ENCODE peak calls at places on chromosome 13, in five cellular contexts. One of them, this sample, is unnamed.

GRCh38 chr13:27242642-27243185 is 8.6 kb upstream of the RPL21 start:
- DNase-seq in mucosa of descending colon: no peak
- DNase-seq in SK-MEL-5: no peak
- DNase-seq in Calu3: no peak
- DNase-seq in HEK293T: no peak
- DNase-seq in this sample: no peak

GRCh38 chr13:78022164-78022877 is 103.7 kb upstream of the EDNRB start:
- DNase-seq in mucosa of descending colon: no peak
- DNase-seq in SK-MEL-5: no peak
- DNase-seq in Calu3: no peak
- DNase-seq in HEK293T: no peak
- DNase-seq in this sample: no peak

GRCh38 chr13:97116754-97117153 is 105.4 kb upstream of the MBNL2 start:
- DNase-seq in mucosa of descending colon: no peak
- DNase-seq in SK-MEL-5: no peak
- DNase-seq in Calu3: no peak
- DNase-seq in HEK293T: no peak
- DNase-seq in this sample: no peak

GRCh38 chr13:39581177-39581576 is 21.8 kb downstream of the LHFPL6 start:
- DNase-seq in mucosa of descending colon: no peak
- DNase-seq in SK-MEL-5: no peak
- DNase-seq in Calu3: no peak
- DNase-seq in HEK293T: no peak
- DNase-seq in this sample: no peak

GRCh38 chr13:114174529-114174941 is 4.5 kb upstream of the CFAP97D2 start:
- DNase-seq in mucosa of descending colon: no peak
- DNase-seq in SK-MEL-5: no peak
- DNase-seq in Calu3: no peak
- DNase-seq in HEK293T: no peak
- DNase-seq in this sample: no peak

GRCh38 chr13:102892504-102892903 is 46.7 kb downstream of the ERCC5 start:
- DNase-seq in mucosa of descending colon: no peak
- DNase-seq in SK-MEL-5: no peak
- DNase-seq in Calu3: no peak
- DNase-seq in HEK293T: no peak
- DNase-seq in this sample: no peak

GRCh38 chr13:110361365-110361911 is 54.4 kb downstream of the COL4A2 start:
- DNase-seq in mucosa of descending colon: peak
- DNase-seq in SK-MEL-5: no peak
- DNase-seq in Calu3: no peak
- DNase-seq in HEK293T: no peak
- DNase-seq in this sample: no peak

GRCh38 chr13:18971576-18972219 is 209.9 kb downstream of the TUBA3C start:
- DNase-seq in mucosa of descending colon: no peak
- DNase-seq in SK-MEL-5: no peak
- DNase-seq in Calu3: no peak
- DNase-seq in HEK293T: no peak
- DNase-seq in this sample: no peak

GRCh38 chr13:70080030-70080429 is 27.6 kb upstream of the ATXN8OS start:
- DNase-seq in mucosa of descending colon: no peak
- DNase-seq in SK-MEL-5: no peak
- DNase-seq in Calu3: no peak
- DNase-seq in HEK293T: no peak
- DNase-seq in this sample: no peak

GRCh38 chr13:110329258-110329657 is 22.2 kb downstream of the COL4A2 start:
- DNase-seq in mucosa of descending colon: no peak
- DNase-seq in SK-MEL-5: no peak
- DNase-seq in Calu3: no peak
- DNase-seq in HEK293T: no peak
- DNase-seq in this sample: no peak

GRCh38 chr13:48993150-48993549 is 17.4 kb downstream of the FNDC3A start:
- DNase-seq in mucosa of descending colon: no peak
- DNase-seq in SK-MEL-5: no peak
- DNase-seq in Calu3: no peak
- DNase-seq in HEK293T: no peak
- DNase-seq in this sample: no peak

GRCh38 chr13:101178394-101178793 is 237.9 kb downstream of the NALCN start:
- DNase-seq in mucosa of descending colon: no peak
- DNase-seq in SK-MEL-5: no peak
- DNase-seq in Calu3: no peak
- DNase-seq in HEK293T: no peak
- DNase-seq in this sample: no peak

GRCh38 chr13:36981156-36981743 is 17.9 kb downstream of the ALG5 start:
- DNase-seq in mucosa of descending colon: no peak
- DNase-seq in SK-MEL-5: peak
- DNase-seq in Calu3: no peak
- DNase-seq in HEK293T: peak
- DNase-seq in this sample: no peak

GRCh38 chr13:101144808-101145419 is 271.4 kb downstream of the NALCN start:
- DNase-seq in mucosa of descending colon: no peak
- DNase-seq in SK-MEL-5: peak
- DNase-seq in Calu3: no peak
- DNase-seq in HEK293T: no peak
- DNase-seq in this sample: no peak

GRCh38 chr13:94114166-94114565 is 365.3 kb downstream of the DCT start:
- DNase-seq in mucosa of descending colon: no peak
- DNase-seq in SK-MEL-5: peak
- DNase-seq in Calu3: no peak
- DNase-seq in HEK293T: no peak
- DNase-seq in this sample: no peak

GRCh38 chr13:36758345-36758744 is 60.7 kb upstream of the RFXAP start:
- DNase-seq in mucosa of descending colon: no peak
- DNase-seq in SK-MEL-5: no peak
- DNase-seq in Calu3: peak
- DNase-seq in HEK293T: no peak
- DNase-seq in this sample: no peak

GRCh38 chr13:44619651-44620050 is 43.5 kb upstream of the TSC22D1 start:
- DNase-seq in mucosa of descending colon: no peak
- DNase-seq in SK-MEL-5: no peak
- DNase-seq in Calu3: no peak
- DNase-seq in HEK293T: no peak
- DNase-seq in this sample: no peak

GRCh38 chr13:98172570-98173405 is 4.3 kb downstream of the RNF113B start:
- DNase-seq in mucosa of descending colon: no peak
- DNase-seq in SK-MEL-5: peak
- DNase-seq in Calu3: no peak
- DNase-seq in HEK293T: no peak
- DNase-seq in this sample: no peak